ENCODE peak calls at places on chromosomes 5 and 9, in five cellular contexts. One of them, this sample, is unnamed.

GRCh38 chr9:136857606-136858412 is 5.7 kb downstream of the MAMDC4 start:
- DNase-seq in OCI-LY7: no peak
- DNase-seq in SK-N-SH: no peak
- DNase-seq in PC-9: peak; percentile 12
- DNase-seq in GM23248: no peak
- DNase-seq in this sample: peak; percentile 18

GRCh38 chr5:160702856-160703453 is 149.1 kb downstream of the ATP10B start:
- DNase-seq in GM23248: no peak
- DNase-seq in SK-N-SH: no peak
- DNase-seq in PC-9: no peak
- DNase-seq in OCI-LY7: no peak
- DNase-seq in this sample: no peak

GRCh38 chr9:95570646-95571045 is 53.9 kb upstream of the PTCH1 start:
- DNase-seq in OCI-LY7: no peak
- DNase-seq in SK-N-SH: no peak
- DNase-seq in PC-9: no peak
- DNase-seq in GM23248: peak; percentile 15
- DNase-seq in this sample: no peak

GRCh38 chr9:29830815-29831214 is 2257.5 kb upstream of the C9orf72 start:
- DNase-seq in GM23248: peak; percentile 4
- DNase-seq in OCI-LY7: no peak
- DNase-seq in PC-9: peak; percentile 12
- DNase-seq in SK-N-SH: peak; percentile 21
- DNase-seq in this sample: peak; percentile 72

GRCh38 chr9:110578896-110579752 is at the start of gene SVEP1:
- DNase-seq in GM23248: peak; percentile 92
- DNase-seq in PC-9: peak; percentile 37
- DNase-seq in SK-N-SH: peak; percentile 75
- DNase-seq in OCI-LY7: no peak
- DNase-seq in this sample: peak; percentile 58

GRCh38 chr9:86557918-86558317 is 203.7 kb upstream of the TUT7 start:
- DNase-seq in PC-9: no peak
- DNase-seq in GM23248: no peak
- DNase-seq in OCI-LY7: no peak
- DNase-seq in SK-N-SH: no peak
- DNase-seq in this sample: no peak

GRCh38 chr9:94741856-94742255 is 15.4 kb downstream of the AOPEP start:
- DNase-seq in GM23248: no peak
- DNase-seq in PC-9: no peak
- DNase-seq in SK-N-SH: no peak
- DNase-seq in OCI-LY7: no peak
- DNase-seq in this sample: no peak

GRCh38 chr9:89179920-89180667 is 1.5 kb upstream of the SHC3 start:
- DNase-seq in GM23248: peak; percentile 98
- DNase-seq in PC-9: peak; percentile 95
- DNase-seq in OCI-LY7: no peak
- DNase-seq in SK-N-SH: peak; percentile 88
- DNase-seq in this sample: peak; percentile 95

GRCh38 chr9:79694208-79694607 is 122.4 kb downstream of the TLE4 start:
- DNase-seq in OCI-LY7: no peak
- DNase-seq in PC-9: no peak
- DNase-seq in SK-N-SH: no peak
- DNase-seq in GM23248: peak; percentile 1
- DNase-seq in this sample: no peak

GRCh38 chr9:36912620-36913019 is 121.4 kb downstream of the PAX5 start:
- DNase-seq in OCI-LY7: no peak
- DNase-seq in PC-9: no peak
- DNase-seq in SK-N-SH: no peak
- DNase-seq in GM23248: no peak
- DNase-seq in this sample: no peak

GRCh38 chr5:7274180-7274579 is 121.8 kb upstream of the ADCY2 start:
- DNase-seq in OCI-LY7: no peak
- DNase-seq in PC-9: no peak
- DNase-seq in SK-N-SH: no peak
- DNase-seq in GM23248: no peak
- DNase-seq in this sample: no peak

GRCh38 chr5:142608094-142608493 is 77.8 kb downstream of the FGF1 start:
- DNase-seq in PC-9: no peak
- DNase-seq in SK-N-SH: no peak
- DNase-seq in OCI-LY7: no peak
- DNase-seq in GM23248: no peak
- DNase-seq in this sample: no peak

GRCh38 chr5:124634228-124634819 is 112.1 kb downstream of the ZNF608 start:
- DNase-seq in SK-N-SH: no peak
- DNase-seq in GM23248: peak; percentile 63
- DNase-seq in PC-9: no peak
- DNase-seq in OCI-LY7: no peak
- DNase-seq in this sample: no peak

GRCh38 chr9:135890896-135891631 is 16.3 kb downstream of the CAMSAP1 start:
- DNase-seq in SK-N-SH: no peak
- DNase-seq in PC-9: no peak
- DNase-seq in OCI-LY7: no peak
- DNase-seq in GM23248: no peak
- DNase-seq in this sample: no peak

GRCh38 chr9:109975574-109976327 is 195.8 kb downstream of the PALM2AKAP2 start:
- DNase-seq in GM23248: peak; percentile 92
- DNase-seq in SK-N-SH: no peak
- DNase-seq in OCI-LY7: no peak
- DNase-seq in PC-9: no peak
- DNase-seq in this sample: no peak

GRCh38 chr5:177457239-177458121 is 10.9 kb downstream of the PRR7 start:
- DNase-seq in GM23248: peak; percentile 99
- DNase-seq in PC-9: peak; percentile 84
- DNase-seq in OCI-LY7: peak; percentile 95
- DNase-seq in SK-N-SH: peak; percentile 92
- DNase-seq in this sample: peak; percentile 95

GRCh38 chr5:79582186-79582585 is 30.1 kb upstream of the TENT2 start:
- DNase-seq in PC-9: no peak
- DNase-seq in OCI-LY7: no peak
- DNase-seq in SK-N-SH: no peak
- DNase-seq in GM23248: no peak
- DNase-seq in this sample: no peak

GRCh38 chr5:40572947-40573346 is 106.8 kb upstream of the PTGER4 start:
- DNase-seq in GM23248: peak; percentile 82
- DNase-seq in SK-N-SH: no peak
- DNase-seq in OCI-LY7: no peak
- DNase-seq in PC-9: no peak
- DNase-seq in this sample: no peak

GRCh38 chr9:68697846-68698245 is 7.2 kb upstream of the PIP5K1B start:
- DNase-seq in OCI-LY7: no peak
- DNase-seq in GM23248: no peak
- DNase-seq in PC-9: no peak
- DNase-seq in SK-N-SH: no peak
- DNase-seq in this sample: no peak

GRCh38 chr9:136901516-136902258 is 15.4 kb downstream of the TRAF2 start:
- DNase-seq in SK-N-SH: no peak
- DNase-seq in PC-9: peak; percentile 91
- DNase-seq in OCI-LY7: no peak
- DNase-seq in GM23248: peak; percentile 70
- DNase-seq in this sample: peak; percentile 52

GRCh38 chr5:80191991-80192398 is 63.9 kb downstream of the SERINC5 start:
- DNase-seq in SK-N-SH: no peak
- DNase-seq in GM23248: peak; percentile 22
- DNase-seq in PC-9: no peak
- DNase-seq in OCI-LY7: peak; percentile 54
- DNase-seq in this sample: no peak

GRCh38 chr5:350355-350754 is 28.8 kb downstream of the AHRR start:
- DNase-seq in GM23248: peak; percentile 8
- DNase-seq in PC-9: no peak
- DNase-seq in OCI-LY7: no peak
- DNase-seq in SK-N-SH: peak; percentile 42
- DNase-seq in this sample: peak; percentile 3

GRCh38 chr5:173592050-173592669 is 24.3 kb downstream of the BOD1 start:
- DNase-seq in GM23248: no peak
- DNase-seq in OCI-LY7: peak; percentile 66
- DNase-seq in PC-9: peak; percentile 9
- DNase-seq in SK-N-SH: peak; percentile 35
- DNase-seq in this sample: no peak

GRCh38 chr5:151075698-151076331 is 5.0 kb downstream of the TNIP1 start:
- DNase-seq in PC-9: peak; percentile 98
- DNase-seq in GM23248: peak; percentile 88
- DNase-seq in SK-N-SH: no peak
- DNase-seq in OCI-LY7: no peak
- DNase-seq in this sample: peak; percentile 68

GRCh38 chr9:126377521-126377920 is 50.9 kb downstream of the MVB12B start:
- DNase-seq in PC-9: no peak
- DNase-seq in OCI-LY7: no peak
- DNase-seq in SK-N-SH: no peak
- DNase-seq in GM23248: no peak
- DNase-seq in this sample: no peak

GRCh38 chr9:126376311-126376902 is 49.8 kb downstream of the MVB12B start:
- DNase-seq in GM23248: no peak
- DNase-seq in SK-N-SH: no peak
- DNase-seq in OCI-LY7: no peak
- DNase-seq in PC-9: no peak
- DNase-seq in this sample: peak; percentile 70

GRCh38 chr9:126375386-126375785 is 48.8 kb downstream of the MVB12B start:
- DNase-seq in OCI-LY7: no peak
- DNase-seq in PC-9: no peak
- DNase-seq in SK-N-SH: peak; percentile 49
- DNase-seq in GM23248: peak; percentile 76
- DNase-seq in this sample: peak; percentile 39

GRCh38 chr9:126378761-126379160 is 52.1 kb downstream of the MVB12B start:
- DNase-seq in OCI-LY7: no peak
- DNase-seq in GM23248: no peak
- DNase-seq in PC-9: no peak
- DNase-seq in SK-N-SH: no peak
- DNase-seq in this sample: no peak

GRCh38 chr9:126376903-126377342 is 50.3 kb downstream of the MVB12B start:
- DNase-seq in GM23248: no peak
- DNase-seq in OCI-LY7: no peak
- DNase-seq in PC-9: no peak
- DNase-seq in SK-N-SH: peak; percentile 37
- DNase-seq in this sample: no peak
- H3K4me1 ChIP-seq in GM23248: peaks cover 37% of the 10 kb centered on the region
- H3K4me1 ChIP-seq in OCI-LY7: no peaks in the 10 kb centered on the region
- H3K4me1 ChIP-seq in PC-9: peaks cover 14% of the 10 kb centered on the region
- H3K4me1 ChIP-seq in SK-N-SH: peaks cover 35% of the 10 kb centered on the region
- H3K4me1 ChIP-seq in this sample: peaks cover 29% of the 10 kb centered on the region

DNA sequence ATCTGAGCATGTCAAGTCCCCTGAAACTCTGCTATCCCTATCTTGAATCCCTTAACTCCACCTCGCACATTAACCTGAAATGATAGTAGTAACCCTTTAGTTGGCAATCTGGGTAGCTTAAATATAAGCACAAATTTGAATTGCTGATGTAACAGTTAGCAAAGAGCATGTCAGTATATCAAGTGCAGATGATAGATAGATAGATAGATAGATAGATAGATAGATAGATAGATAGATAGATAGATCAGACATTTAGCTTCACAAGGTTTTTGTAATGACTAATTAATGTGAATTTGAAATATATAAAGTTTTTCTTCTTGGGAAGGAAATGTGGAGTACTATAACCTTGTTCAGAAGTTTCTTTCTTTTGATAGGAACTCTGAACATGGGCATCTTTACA is 30.4 kb upstream of the KIF2A start:
- DNase-seq in SK-N-SH: no peak
- DNase-seq in PC-9: no peak
- DNase-seq in GM23248: no peak
- DNase-seq in OCI-LY7: no peak
- DNase-seq in this sample: no peak
- H3K36me3 ChIP-seq in SK-N-SH: no peaks in the 10 kb centered on the region
- H3K36me3 ChIP-seq in PC-9: no peaks in the 10 kb centered on the region
- H3K36me3 ChIP-seq in GM23248: no peaks in the 10 kb centered on the region
- H3K36me3 ChIP-seq in OCI-LY7: no peaks in the 10 kb centered on the region
- H3K36me3 ChIP-seq in this sample: no peaks in the 10 kb centered on the region

GRCh38 chr5:116914869-116915504 is 340.4 kb upstream of the SEMA6A start:
- DNase-seq in OCI-LY7: no peak
- DNase-seq in PC-9: no peak
- DNase-seq in GM23248: no peak
- DNase-seq in SK-N-SH: no peak
- DNase-seq in this sample: no peak
- H3K9me2 ChIP-seq in OCI-LY7: no peaks in the 10 kb centered on the region
- H3K9me2 ChIP-seq in PC-9: no peaks in the 10 kb centered on the region
- H3K9me2 ChIP-seq in GM23248: no peaks in the 10 kb centered on the region
- H3K9me2 ChIP-seq in SK-N-SH: no peaks in the 10 kb centered on the region
- H3K9me2 ChIP-seq in this sample: no peaks in the 10 kb centered on the region

DNA sequence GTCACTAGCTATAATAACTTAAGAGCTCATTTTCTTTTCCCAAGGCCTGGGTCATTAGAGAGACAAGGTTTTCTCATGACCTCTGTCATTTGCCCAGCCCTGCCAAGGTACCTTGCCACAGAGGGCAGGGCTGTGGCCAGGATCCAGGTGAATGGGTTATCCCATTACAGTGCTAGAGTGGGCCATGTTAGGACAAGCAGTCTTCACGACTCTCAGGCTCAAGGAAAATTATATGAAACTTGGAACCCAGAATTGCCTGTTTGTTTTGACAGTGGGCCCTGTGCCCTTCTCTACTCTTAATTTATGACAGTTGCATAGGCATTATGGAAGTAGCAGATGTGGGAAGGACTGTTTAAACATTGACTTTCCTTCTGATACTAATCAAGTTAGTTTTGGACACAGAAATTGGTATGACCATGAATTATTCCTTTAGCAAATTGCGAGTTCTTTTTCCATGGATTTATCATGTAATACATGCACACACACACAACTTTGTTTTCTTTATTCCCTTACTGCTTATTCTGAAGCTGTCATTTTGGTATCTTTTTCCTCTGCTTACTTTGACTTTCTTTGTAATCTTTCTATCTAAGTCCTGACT is 41.8 kb downstream of the ITGA2 start:
- DNase-seq in GM23248: no peak
- DNase-seq in PC-9: no peak
- DNase-seq in SK-N-SH: no peak
- DNase-seq in OCI-LY7: no peak
- DNase-seq in this sample: no peak
- H3K4me1 ChIP-seq in GM23248: peaks cover 55% of the 10 kb centered on the region
- H3K4me1 ChIP-seq in PC-9: peaks cover 63% of the 10 kb centered on the region
- H3K4me1 ChIP-seq in SK-N-SH: peaks cover 73% of the 10 kb centered on the region
- H3K4me1 ChIP-seq in OCI-LY7: no peaks in the 10 kb centered on the region
- H3K4me1 ChIP-seq in this sample: peaks cover 18% of the 10 kb centered on the region

GRCh38 chr5:141511771-141512325 is 23.0 kb downstream of the PCDHGC5 start:
- DNase-seq in PC-9: no peak
- DNase-seq in GM23248: no peak
- DNase-seq in OCI-LY7: peak; percentile 26
- DNase-seq in SK-N-SH: no peak
- DNase-seq in this sample: no peak

GRCh38 chr5:141510850-141511718 is 22.2 kb downstream of the PCDHGC5 start:
- DNase-seq in GM23248: no peak
- DNase-seq in OCI-LY7: peak; percentile 86
- DNase-seq in PC-9: no peak
- DNase-seq in SK-N-SH: no peak
- DNase-seq in this sample: no peak

GRCh38 chr5:141513021-141513626 is 24.2 kb downstream of the PCDHGC5 start:
- DNase-seq in PC-9: no peak
- DNase-seq in SK-N-SH: peak; percentile 72
- DNase-seq in GM23248: peak; percentile 83
- DNase-seq in OCI-LY7: peak; percentile 74
- DNase-seq in this sample: no peak

GRCh38 chr5:141513627-141514329 is 24.9 kb downstream of the PCDHGC5 start:
- DNase-seq in PC-9: no peak
- DNase-seq in SK-N-SH: peak; percentile 86
- DNase-seq in OCI-LY7: peak; percentile 91
- DNase-seq in GM23248: peak; percentile 97
- DNase-seq in this sample: peak; percentile 83

GRCh38 chr5:141512390-141513020 is 23.6 kb downstream of the PCDHGC5 start:
- DNase-seq in GM23248: peak; percentile 78
- DNase-seq in OCI-LY7: peak; percentile 90
- DNase-seq in PC-9: peak; percentile 20
- DNase-seq in SK-N-SH: peak; percentile 69
- DNase-seq in this sample: peak; percentile 90
- H3K36me3 ChIP-seq in GM23248: peaks cover 3% of the 10 kb centered on the region
- H3K36me3 ChIP-seq in OCI-LY7: peaks cover 60% of the 10 kb centered on the region
- H3K36me3 ChIP-seq in PC-9: peaks cover 9% of the 10 kb centered on the region
- H3K36me3 ChIP-seq in SK-N-SH: peaks cover 30% of the 10 kb centered on the region
- H3K36me3 ChIP-seq in this sample: no peaks in the 10 kb centered on the region

This sample was measured in hepatocyte.